ENCODE peak calls at places on chromosomes 7 and 10, in eight cellular contexts. One of them, this sample, is unnamed.

GRCh38 chr7:94923412-94923811 is 16.0 kb downstream of the PPP1R9A start:
- DNase-seq in body of pancreas: no peak
- DNase-seq in choroid plexus epithelial cell: no peak
- DNase-seq in AG10803: no peak
- DNase-seq in astrocyte of the spinal cord: no peak
- DNase-seq in fibroblast of mammary gland: no peak
- DNase-seq in K562: no peak
- DNase-seq in neural crest cell: no peak
- DNase-seq in this sample: no peak

GRCh38 chr7:130721486-130722277 is 12.3 kb downstream of the KLF14 start:
- DNase-seq in body of pancreas: peak
- DNase-seq in choroid plexus epithelial cell: peak
- DNase-seq in neural crest cell: peak
- DNase-seq in fibroblast of mammary gland: peak
- DNase-seq in K562: peak
- DNase-seq in AG10803: peak
- DNase-seq in astrocyte of the spinal cord: peak
- DNase-seq in this sample: peak

GRCh38 chr10:67864560-67865371 is 19.7 kb upstream of the SIRT1 start:
- DNase-seq in neural crest cell: no peak
- DNase-seq in body of pancreas: no peak
- DNase-seq in fibroblast of mammary gland: no peak
- DNase-seq in AG10803: no peak
- DNase-seq in choroid plexus epithelial cell: no peak
- DNase-seq in K562: no peak
- DNase-seq in astrocyte of the spinal cord: no peak
- DNase-seq in this sample: no peak

GRCh38 chr10:44386546-44387052 is 1.7 kb upstream of the CXCL12 start:
- DNase-seq in astrocyte of the spinal cord: peak
- DNase-seq in choroid plexus epithelial cell: peak
- DNase-seq in fibroblast of mammary gland: peak
- DNase-seq in body of pancreas: peak
- DNase-seq in neural crest cell: peak
- DNase-seq in K562: peak
- DNase-seq in AG10803: peak
- DNase-seq in this sample: peak

GRCh38 chr10:73576178-73576889 is 14.8 kb downstream of the USP54 start:
- DNase-seq in astrocyte of the spinal cord: peak
- DNase-seq in K562: no peak
- DNase-seq in choroid plexus epithelial cell: peak
- DNase-seq in fibroblast of mammary gland: peak
- DNase-seq in AG10803: peak
- DNase-seq in body of pancreas: peak
- DNase-seq in neural crest cell: no peak
- DNase-seq in this sample: peak

GRCh38 chr7:604884-605531 is 85.4 kb upstream of the PDGFA start:
- DNase-seq in fibroblast of mammary gland: no peak
- DNase-seq in astrocyte of the spinal cord: peak
- DNase-seq in body of pancreas: peak
- DNase-seq in K562: peak
- DNase-seq in AG10803: no peak
- DNase-seq in choroid plexus epithelial cell: peak
- DNase-seq in neural crest cell: no peak
- DNase-seq in this sample: no peak

GRCh38 chr10:69345890-69346474 is 67.7 kb downstream of the HK1 start:
- DNase-seq in AG10803: no peak
- DNase-seq in body of pancreas: no peak
- DNase-seq in neural crest cell: no peak
- DNase-seq in astrocyte of the spinal cord: no peak
- DNase-seq in K562: no peak
- DNase-seq in choroid plexus epithelial cell: peak
- DNase-seq in fibroblast of mammary gland: peak
- DNase-seq in this sample: no peak

GRCh38 chr7:69508736-69509135 is 89.5 kb upstream of the AUTS2 start:
- DNase-seq in AG10803: no peak
- DNase-seq in choroid plexus epithelial cell: no peak
- DNase-seq in body of pancreas: no peak
- DNase-seq in astrocyte of the spinal cord: no peak
- DNase-seq in fibroblast of mammary gland: no peak
- DNase-seq in neural crest cell: no peak
- DNase-seq in K562: no peak
- DNase-seq in this sample: no peak

GRCh38 chr7:16268821-16269768 is 152.2 kb downstream of the CRPPA start:
- DNase-seq in body of pancreas: no peak
- DNase-seq in fibroblast of mammary gland: peak
- DNase-seq in neural crest cell: no peak
- DNase-seq in choroid plexus epithelial cell: peak
- DNase-seq in K562: peak
- DNase-seq in AG10803: peak
- DNase-seq in astrocyte of the spinal cord: peak
- DNase-seq in this sample: peak

GRCh38 chr10:14553434-14553833 is 221.3 kb downstream of the FAM107B start:
- DNase-seq in fibroblast of mammary gland: peak
- DNase-seq in choroid plexus epithelial cell: peak
- DNase-seq in K562: no peak
- DNase-seq in neural crest cell: no peak
- DNase-seq in astrocyte of the spinal cord: peak
- DNase-seq in body of pancreas: no peak
- DNase-seq in AG10803: peak
- DNase-seq in this sample: peak

GRCh38 chr7:7706101-7706511 is 12.3 kb downstream of the RPA3 start:
- DNase-seq in neural crest cell: no peak
- DNase-seq in fibroblast of mammary gland: no peak
- DNase-seq in choroid plexus epithelial cell: no peak
- DNase-seq in astrocyte of the spinal cord: no peak
- DNase-seq in K562: no peak
- DNase-seq in body of pancreas: no peak
- DNase-seq in AG10803: no peak
- DNase-seq in this sample: no peak

GRCh38 chr7:82348251-82348650 is 95.3 kb downstream of the CACNA2D1 start:
- DNase-seq in astrocyte of the spinal cord: no peak
- DNase-seq in body of pancreas: no peak
- DNase-seq in choroid plexus epithelial cell: no peak
- DNase-seq in AG10803: no peak
- DNase-seq in neural crest cell: no peak
- DNase-seq in K562: no peak
- DNase-seq in fibroblast of mammary gland: no peak
- DNase-seq in this sample: no peak

GRCh38 chr10:13661261-13661660 is 74.5 kb downstream of the PRPF18 start:
- DNase-seq in choroid plexus epithelial cell: no peak
- DNase-seq in astrocyte of the spinal cord: no peak
- DNase-seq in fibroblast of mammary gland: no peak
- DNase-seq in AG10803: peak
- DNase-seq in K562: no peak
- DNase-seq in body of pancreas: no peak
- DNase-seq in neural crest cell: no peak
- DNase-seq in this sample: no peak

GRCh38 chr10:4725917-4726606 is 99.9 kb upstream of the AKR1E2 start:
- DNase-seq in neural crest cell: no peak
- DNase-seq in K562: no peak
- DNase-seq in body of pancreas: no peak
- DNase-seq in AG10803: peak
- DNase-seq in fibroblast of mammary gland: peak
- DNase-seq in astrocyte of the spinal cord: peak
- DNase-seq in choroid plexus epithelial cell: peak
- DNase-seq in this sample: peak

GRCh38 chr10:122178655-122179054 is 92.4 kb upstream of the BTBD16 start:
- DNase-seq in body of pancreas: no peak
- DNase-seq in astrocyte of the spinal cord: no peak
- DNase-seq in fibroblast of mammary gland: no peak
- DNase-seq in K562: no peak
- DNase-seq in AG10803: no peak
- DNase-seq in neural crest cell: no peak
- DNase-seq in choroid plexus epithelial cell: no peak
- DNase-seq in this sample: no peak

GRCh38 chr7:22713463-22713862 is 13.5 kb upstream of the IL6 start:
- DNase-seq in neural crest cell: no peak
- DNase-seq in fibroblast of mammary gland: no peak
- DNase-seq in astrocyte of the spinal cord: no peak
- DNase-seq in K562: no peak
- DNase-seq in AG10803: no peak
- DNase-seq in body of pancreas: no peak
- DNase-seq in choroid plexus epithelial cell: no peak
- DNase-seq in this sample: no peak

DNA sequence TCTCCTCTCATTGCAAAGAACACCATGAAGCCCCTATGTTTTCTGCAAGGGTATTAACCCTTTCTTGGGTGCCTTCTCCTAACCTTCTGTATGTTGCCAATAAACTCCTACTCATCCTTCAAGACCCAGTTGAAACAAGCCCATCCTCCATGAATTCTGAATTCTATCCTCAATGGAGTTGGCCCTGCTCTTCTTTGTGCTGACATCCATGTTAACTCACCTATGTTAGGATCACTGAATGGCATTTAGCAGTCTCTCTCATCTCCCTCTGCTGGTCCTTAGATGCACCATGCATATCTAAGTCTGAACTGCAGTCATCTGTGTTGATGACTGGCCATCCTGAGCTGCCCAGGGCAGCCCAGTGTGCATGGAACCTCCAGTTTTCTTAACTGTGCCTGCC is 129.8 kb downstream of the BUB3 start:
- DNase-seq in choroid plexus epithelial cell: no peak
- DNase-seq in body of pancreas: no peak
- DNase-seq in fibroblast of mammary gland: no peak
- DNase-seq in AG10803: no peak
- DNase-seq in astrocyte of the spinal cord: no peak
- DNase-seq in neural crest cell: no peak
- DNase-seq in K562: no peak
- DNase-seq in this sample: no peak
- TF ChIP-seq CTCF in choroid plexus epithelial cell: no peak
- TF ChIP-seq CTCF in body of pancreas: no peak
- TF ChIP-seq CTCF in fibroblast of mammary gland: peak
- TF ChIP-seq CTCF in AG10803: no peak
- TF ChIP-seq CTCF in astrocyte of the spinal cord: no peak
- TF ChIP-seq CTCF in neural crest cell: peak
- TF ChIP-seq CTCF in K562: no peak
- TF ChIP-seq CTCF in this sample: peak

GRCh38 chr10:119349937-119350513 is 142.7 kb downstream of the GRK5 start:
- DNase-seq in AG10803: no peak
- DNase-seq in choroid plexus epithelial cell: no peak
- DNase-seq in astrocyte of the spinal cord: no peak
- DNase-seq in K562: no peak
- DNase-seq in body of pancreas: no peak
- DNase-seq in fibroblast of mammary gland: no peak
- DNase-seq in neural crest cell: no peak
- DNase-seq in this sample: no peak

GRCh38 chr10:119349341-119349740 is 142.0 kb downstream of the GRK5 start:
- DNase-seq in astrocyte of the spinal cord: no peak
- DNase-seq in AG10803: no peak
- DNase-seq in fibroblast of mammary gland: no peak
- DNase-seq in body of pancreas: no peak
- DNase-seq in neural crest cell: no peak
- DNase-seq in choroid plexus epithelial cell: no peak
- DNase-seq in K562: no peak
- DNase-seq in this sample: no peak

GRCh38 chr10:119348106-119348505 is 140.7 kb downstream of the GRK5 start:
- DNase-seq in neural crest cell: no peak
- DNase-seq in body of pancreas: no peak
- DNase-seq in AG10803: no peak
- DNase-seq in K562: no peak
- DNase-seq in astrocyte of the spinal cord: no peak
- DNase-seq in fibroblast of mammary gland: no peak
- DNase-seq in choroid plexus epithelial cell: no peak
- DNase-seq in this sample: no peak

GRCh38 chr10:119347181-119347974 is 140.0 kb downstream of the GRK5 start:
- DNase-seq in AG10803: no peak
- DNase-seq in fibroblast of mammary gland: no peak
- DNase-seq in body of pancreas: no peak
- DNase-seq in choroid plexus epithelial cell: no peak
- DNase-seq in K562: no peak
- DNase-seq in neural crest cell: no peak
- DNase-seq in astrocyte of the spinal cord: no peak
- DNase-seq in this sample: no peak

DNA sequence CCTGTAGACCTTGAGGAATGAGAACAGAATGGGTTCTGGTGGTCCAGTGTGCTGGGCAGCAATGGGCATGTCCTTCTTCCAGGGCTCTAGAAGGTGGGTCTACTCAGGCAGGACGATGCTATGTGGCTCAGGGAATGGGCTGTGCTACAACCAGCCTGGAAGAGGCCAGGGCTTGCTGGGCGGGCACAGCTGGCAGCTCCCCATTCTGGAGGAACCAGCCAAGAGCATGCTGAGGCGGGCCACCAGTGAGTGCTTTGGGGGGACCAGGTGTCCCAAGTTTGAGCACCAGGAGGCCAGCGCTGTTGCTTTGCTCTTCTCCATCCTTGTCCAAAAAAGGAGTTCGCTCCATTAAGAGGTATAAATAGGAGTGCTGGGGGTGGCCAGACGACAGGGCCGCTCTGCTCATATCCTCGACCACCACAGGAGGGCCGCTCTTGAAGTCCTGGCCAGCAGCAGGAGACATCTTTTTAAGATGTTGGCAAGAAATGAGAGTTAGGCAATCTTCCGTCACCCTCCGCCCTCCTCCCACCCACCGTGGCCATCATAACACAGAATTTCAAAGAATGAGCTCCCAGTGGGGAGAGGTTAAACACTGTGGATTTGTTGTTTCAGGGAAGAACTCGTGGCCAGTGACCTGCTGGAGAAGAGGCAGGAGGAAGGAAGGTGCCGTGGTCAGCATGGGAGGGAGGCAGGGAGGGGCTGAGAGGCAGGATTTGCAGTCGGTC is 141.3 kb downstream of the GRK5 start:
- DNase-seq in choroid plexus epithelial cell: peak
- DNase-seq in K562: no peak
- DNase-seq in fibroblast of mammary gland: peak
- DNase-seq in body of pancreas: no peak
- DNase-seq in neural crest cell: no peak
- DNase-seq in AG10803: peak
- DNase-seq in astrocyte of the spinal cord: peak
- DNase-seq in this sample: no peak
- TF ChIP-seq CTCF in choroid plexus epithelial cell: peak
- TF ChIP-seq CTCF in K562: no peak
- TF ChIP-seq CTCF in fibroblast of mammary gland: no peak
- TF ChIP-seq CTCF in body of pancreas: no peak
- TF ChIP-seq CTCF in neural crest cell: no peak
- TF ChIP-seq CTCF in AG10803: peak
- TF ChIP-seq CTCF in astrocyte of the spinal cord: peak
- TF ChIP-seq CTCF in this sample: no peak

GRCh38 chr7:147978651-147979050 is 611.9 kb upstream of the C7orf33 start:
- DNase-seq in astrocyte of the spinal cord: no peak
- DNase-seq in body of pancreas: no peak
- DNase-seq in K562: no peak
- DNase-seq in AG10803: no peak
- DNase-seq in choroid plexus epithelial cell: no peak
- DNase-seq in fibroblast of mammary gland: no peak
- DNase-seq in neural crest cell: no peak
- DNase-seq in this sample: no peak
- TF ChIP-seq CTCF in astrocyte of the spinal cord: no peak
- TF ChIP-seq CTCF in body of pancreas: no peak
- TF ChIP-seq CTCF in K562: no peak
- TF ChIP-seq CTCF in AG10803: no peak
- TF ChIP-seq CTCF in choroid plexus epithelial cell: no peak
- TF ChIP-seq CTCF in fibroblast of mammary gland: no peak
- TF ChIP-seq CTCF in neural crest cell: no peak
- TF ChIP-seq CTCF in this sample: no peak

DNA sequence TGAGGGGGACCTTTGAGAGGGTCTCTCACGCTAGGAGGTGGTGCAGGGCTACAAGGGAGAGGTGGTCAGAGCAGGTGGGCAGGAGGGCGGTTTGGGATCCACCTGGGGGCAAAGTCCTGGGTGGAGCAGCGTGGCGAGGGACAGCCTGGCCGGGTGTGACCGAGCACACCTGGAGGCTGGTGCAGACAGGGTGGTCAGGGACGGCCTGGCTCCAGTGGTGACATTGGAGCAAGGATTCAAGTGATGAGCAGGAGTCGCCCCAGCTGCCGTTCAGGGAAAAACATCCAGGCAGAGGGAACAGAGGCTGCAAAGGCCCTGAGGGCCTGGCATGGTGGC is 36.0 kb downstream of the CLIP2 start:
- DNase-seq in body of pancreas: no peak
- DNase-seq in neural crest cell: no peak
- DNase-seq in K562: peak
- DNase-seq in fibroblast of mammary gland: no peak
- DNase-seq in astrocyte of the spinal cord: no peak
- DNase-seq in choroid plexus epithelial cell: no peak
- DNase-seq in AG10803: no peak
- DNase-seq in this sample: no peak
- TF ChIP-seq CTCF in body of pancreas: no peak
- TF ChIP-seq CTCF in neural crest cell: no peak
- TF ChIP-seq CTCF in K562: no peak
- TF ChIP-seq CTCF in fibroblast of mammary gland: no peak
- TF ChIP-seq CTCF in astrocyte of the spinal cord: no peak
- TF ChIP-seq CTCF in choroid plexus epithelial cell: no peak
- TF ChIP-seq CTCF in AG10803: no peak
- TF ChIP-seq CTCF in this sample: no peak

This sample was measured in HFFc6.